ENCODE peak calls at places on chromosomes 5 and 9, in nine cellular contexts. H, A, B, S, R, Z, Y, O and N are unnamed samples.

GRCh38 chr5:5512496-5512895 is 90.0 kb downstream of the ICE1 start:
- DNase-seq in H (no peak), A (no peak), B (peak), S (no peak), R (no peak), Z (no peak), Y (no peak), O (no peak), N (no peak)

GRCh38 chr5:168353216-168353957 is 61.9 kb downstream of the WWC1 start:
- DNase-seq in H (peak), A (peak), B (no peak), S (no peak), R (no peak), Z (no peak), Y (no peak), O (no peak), N (no peak)

GRCh38 chr5:140833993-140834392 is at the start of gene PCDHA7:
- DNase-seq in H (peak), A (no peak), B (peak), S (peak), R (no peak), Z (no peak), Y (no peak), O (no peak), N (no peak)

GRCh38 chr5:60959156-60959555 is 14.2 kb downstream of the NDUFAF2 start:
- DNase-seq in H (peak), A (no peak), B (peak), S (peak), R (no peak), Z (no peak), Y (no peak), O (no peak), N (no peak)

GRCh38 chr5:82174128-82174918 is 103.8 kb downstream of the RPS23 start:
- DNase-seq in H (peak), A (no peak), B (peak), S (peak), R (peak), Z (no peak), Y (peak), O (peak), N (peak)

GRCh38 chr5:72178910-72179815 is 71.9 kb downstream of the MAP1B start:
- DNase-seq in H (peak), A (no peak), B (no peak), S (no peak), R (peak), Z (no peak), Y (no peak), O (peak), N (no peak)

GRCh38 chr9:123614503-123615258 is 258.7 kb downstream of the CRB2 start:
- DNase-seq in H (no peak), A (no peak), B (peak), S (no peak), R (no peak), Z (no peak), Y (no peak), O (no peak), N (no peak)

GRCh38 chr5:132227485-132228240 is at the start of gene P4HA2:
- DNase-seq in H (peak), A (peak), B (peak), S (peak), R (peak), Z (peak), Y (peak), O (peak), N (peak)

GRCh38 chr5:2586016-2586715 is 165.3 kb downstream of the IRX2 start:
- DNase-seq in H (no peak), A (no peak), B (no peak), S (no peak), R (no peak), Z (no peak), Y (no peak), O (no peak), N (no peak)

GRCh38 chr5:79436821-79437220 is 77.1 kb downstream of the HOMER1 start:
- DNase-seq in H (peak), A (no peak), B (no peak), S (no peak), R (no peak), Z (no peak), Y (no peak), O (no peak), N (no peak)

GRCh38 chr9:13279284-13280162 is at the start of gene MPDZ:
- DNase-seq in H (peak), A (no peak), B (peak), S (no peak), R (peak), Z (peak), Y (no peak), O (peak), N (no peak)

GRCh38 chr5:132046915-132047314 is 13.5 kb upstream of the IL3 start:
- DNase-seq in H (no peak), A (no peak), B (no peak), S (no peak), R (no peak), Z (no peak), Y (no peak), O (no peak), N (no peak)

GRCh38 chr9:13568446-13568845 is 289.0 kb upstream of the MPDZ start:
- DNase-seq in H (peak), A (no peak), B (peak), S (no peak), R (no peak), Z (no peak), Y (no peak), O (peak), N (no peak)

GRCh38 chr9:297104-297794 is 82.6 kb downstream of the DOCK8 start:
- DNase-seq in H (no peak), A (peak), B (no peak), S (peak), R (peak), Z (no peak), Y (no peak), O (no peak), N (no peak)

GRCh38 chr5:147743012-147743411 is 39.5 kb downstream of the JAKMIP2 start:
- DNase-seq in H (no peak), A (no peak), B (no peak), S (no peak), R (no peak), Z (no peak), Y (no peak), O (no peak), N (no peak)

GRCh38 chr9:136473354-136473721 is 9.5 kb downstream of the SEC16A start:
- DNase-seq in H (no peak), A (no peak), B (no peak), S (no peak), R (no peak), Z (no peak), Y (no peak), O (no peak), N (no peak)

GRCh38 chr5:53406630-53407316 is 73.7 kb upstream of the FST start:
- DNase-seq in H (peak), A (no peak), B (no peak), S (no peak), R (no peak), Z (no peak), Y (no peak), O (no peak), N (no peak)

GRCh38 chr9:119101048-119101447 is 268.2 kb downstream of the BRINP1 start:
- DNase-seq in H (no peak), A (no peak), B (no peak), S (no peak), R (no peak), Z (no peak), Y (no peak), O (no peak), N (no peak)

GRCh38 chr5:55564716-55565115 is 30.0 kb upstream of the PLPP1 start:
- DNase-seq in H (no peak), A (no peak), B (no peak), S (no peak), R (no peak), Z (no peak), Y (no peak), O (no peak), N (no peak)

GRCh38 chr5:171158581-171158980 is 150.5 kb upstream of the TLX3 start:
- DNase-seq in H (no peak), A (no peak), B (no peak), S (no peak), R (no peak), Z (no peak), Y (no peak), O (no peak), N (no peak)

GRCh38 chr9:77435688-77436087 is 212.4 kb downstream of the GNA14 start:
- DNase-seq in H (peak), A (no peak), B (no peak), S (no peak), R (no peak), Z (no peak), Y (no peak), O (no peak), N (no peak)

GRCh38 chr5:20157089-20157488 is 169.1 kb upstream of the CDH18 start:
- DNase-seq in H (peak), A (no peak), B (no peak), S (no peak), R (no peak), Z (no peak), Y (no peak), O (no peak), N (no peak)

GRCh38 chr5:61619777-61620518 is 287.9 kb downstream of the ZSWIM6 start:
- DNase-seq in H (no peak), A (no peak), B (no peak), S (no peak), R (no peak), Z (no peak), Y (no peak), O (no peak), N (no peak)